ENCODE peak calls at places on chromosome X, in five cellular contexts. D is A549, Y is adipocyte, R is cardiac muscle cell, Q is hepatocyte. A is an unnamed sample. For H3K4me1, the result is how much of the 10 kb centered on the place peaks cover.

GRCh38 chrX:80984118-80984517 is 174.4 kb upstream of the BRWD3 start:
- DNase-seq in Q (no peak), R (no peak), D (no peak), Y (no peak), A (no peak)

GRCh38 chrX:51420610-51421009 is 75.8 kb downstream of the NUDT11 start:
- DNase-seq in D (peak), R (peak), Y (peak), Q (peak), A (no peak)

GRCh38 chrX:47497274-47497673 is 14.3 kb upstream of the ZNF41 start:
- DNase-seq in Q (no peak), R (no peak), D (peak), Y (peak), A (no peak)

GRCh38 chrX:129540725-129541184 is 696 bp downstream of the OCRL start:
- DNase-seq in R (peak), Y (peak), D (peak), Q (peak), A (no peak)

GRCh38 chrX:47749185-47749967 is 87.3 kb upstream of the ZNF81 start:
- DNase-seq in R (no peak), D (no peak), Q (no peak), Y (no peak), A (no peak)

GRCh38 chrX:18945488-18945887 is 38.4 kb downstream of the PHKA2 start:
- DNase-seq in Y (no peak), Q (no peak), R (no peak), D (no peak), A (no peak)

GRCh38 chrX:37509349-37509748 is 62.1 kb upstream of the LANCL3 start:
- DNase-seq in Y (peak), R (peak), D (no peak), Q (peak), A (no peak)

GRCh38 chrX:73867144-73867543 is 304.1 kb downstream of the CHIC1 start:
- DNase-seq in Y (no peak), Q (no peak), R (no peak), D (no peak), A (no peak)

GRCh38 chrX:1322393-1322792 is 14.2 kb upstream of the IL3RA start:
- DNase-seq in R (no peak), Q (no peak), D (no peak), Y (no peak), A (no peak)

GRCh38 chrX:84729809-84730208 is 227.6 kb upstream of the HDX start:
- DNase-seq in Q (peak), R (peak), D (peak), Y (peak), A (no peak)

GRCh38 chrX:13151806-13152510 is 107.5 kb upstream of the FAM9C start:
- DNase-seq in Q (peak), D (no peak), Y (no peak), R (no peak), A (no peak)

GRCh38 chrX:15617111-15617510 is 16.4 kb upstream of the ACE2 start:
- DNase-seq in R (no peak), D (no peak), Q (no peak), Y (no peak), A (no peak)

GRCh38 chrX:109619816-109620215 is 5.2 kb downstream of the KCNE5 start:
- DNase-seq in R (no peak), Y (no peak), D (no peak), Q (no peak), A (no peak)

GRCh38 chrX:11532291-11533075 is 133.2 kb downstream of the ARHGAP6 start:
- DNase-seq in Y (peak), D (peak), R (no peak), Q (peak), A (no peak)

GRCh38 chrX:49970699-49971098 is 48.3 kb downstream of the CLCN5 start:
- DNase-seq in Y (no peak), R (no peak), D (no peak), Q (no peak), A (no peak)

GRCh38 chrX:45505214-45505613 is 304.5 kb upstream of the DIPK2B start:
- DNase-seq in D (peak), Q (no peak), R (no peak), Y (peak), A (no peak)

GRCh38 chrX:69104756-69105434 is 60.4 kb downstream of the PJA1 start:
- DNase-seq in Y (no peak), Q (no peak), R (no peak), D (no peak), A (no peak)

GRCh38 chrX:43973249-43973672 is at the start of gene NDP:
- DNase-seq in Y (peak), R (peak), D (no peak), Q (peak), A (no peak)

GRCh38 chrX:110167952-110168451 is 149.9 kb downstream of the AMMECR1 start:
- DNase-seq in Q (no peak), D (peak), R (peak), Y (peak), A (no peak)

GRCh38 chrX:39903937-39904336 is 193.8 kb downstream of the BCOR start:
- DNase-seq in D (peak), R (no peak), Q (no peak), Y (peak), A (no peak)

GRCh38 chrX:112867570-112867969 is 26.9 kb upstream of the AMOT start:
- DNase-seq in Q (peak), R (no peak), Y (no peak), D (no peak), A (no peak)

GRCh38 chrX:40984962-40985361 is 100.3 kb upstream of the USP9X start:
- DNase-seq in D (no peak), R (no peak), Q (no peak), Y (no peak), A (no peak)

GRCh38 chrX:102043380-102043779 is 82.1 kb upstream of the TCEAL2 start:
- DNase-seq in D (no peak), Q (no peak), Y (no peak), R (no peak), A (no peak)

GRCh38 chrX:84907324-84907946 is 96.2 kb upstream of the APOOL start:
- DNase-seq in Y (peak), R (peak), D (peak), Q (peak), A (no peak)

GRCh38 chrX:97126020-97126419 is 242.3 kb downstream of the RPA4 start:
- DNase-seq in Q (no peak), R (no peak), D (no peak), Y (peak), A (no peak)

GRCh38 chrX:78130396-78130795 is 9.1 kb downstream of the TAF9B start:
- DNase-seq in D (no peak), Y (no peak), Q (no peak), R (no peak), A (no peak)

GRCh38 chrX:104084063-104084462 is 8.0 kb upstream of the TMSB15C start:
- DNase-seq in D (no peak), Y (no peak), R (no peak), Q (no peak), A (no peak)

GRCh38 chrX:39953027-39953426 is 144.7 kb downstream of the BCOR start:
- DNase-seq in Y (no peak), Q (no peak), R (no peak), D (no peak), A (no peak)

GRCh38 chrX:119880552-119881437 is 9.2 kb downstream of the NDUFA1 start:
- DNase-seq in Y (peak), D (peak), R (peak), Q (peak), A (no peak)

GRCh38 chrX:49192722-49193328 is 6.7 kb upstream of the PRICKLE3 start:
- DNase-seq in Q (no peak), D (peak), Y (peak), R (no peak), A (no peak)

GRCh38 chrX:104430720-104431119 is 135.3 kb upstream of the IL1RAPL2 start:
- DNase-seq in R (no peak), D (peak), Y (no peak), Q (no peak), A (no peak)

GRCh38 chrX:133655262-133655913 is 240.1 kb upstream of the GPC4 start:
- DNase-seq in Y (peak), Q (no peak), D (no peak), R (no peak), A (no peak)

GRCh38 chrX:37349131-37350033 is at the start of gene PRRG1:
- DNase-seq in D (peak), Q (peak), R (peak), Y (peak), A (no peak)

GRCh38 chrX:140141444-140142029 is 176.2 kb upstream of the CXorf66 start:
- DNase-seq in Q (peak), R (peak), D (peak), Y (peak), A (no peak)

GRCh38 chrX:21952624-21953023 is 12.1 kb downstream of the SMS start:
- DNase-seq in Q (no peak), R (no peak), D (no peak), Y (no peak), A (no peak)

GRCh38 chrX:16876696-16877095 is 6.5 kb upstream of the RBBP7 start:
- DNase-seq in D (no peak), R (no peak), Q (no peak), Y (no peak), A (no peak)
- H3K4me1 ChIP-seq in D (under half), R (under half), Q (under half), Y (under half), A (under half)

GRCh38 chrX:33726281-33727160 is 405.6 kb downstream of the FAM47A start:
- DNase-seq in R (peak), Y (no peak), D (no peak), Q (peak), A (no peak)
- H3K4me3 ChIP-seq in R (peak), Y (peak), D (no peak), Q (peak), A (no peak)

GRCh38 chrX:3655181-3655580 is 58.3 kb downstream of the PRKX start:
- DNase-seq in R (no peak), Q (no peak), Y (no peak), D (no peak), A (no peak)
- H3K4me1 ChIP-seq in R (under half), Q (under half), Y (under half), D (under half), A (under half)

GRCh38 chrX:150919401-150919800 is 20.9 kb upstream of the CD99L2 start:
- DNase-seq in R (no peak), Y (no peak), D (no peak), Q (no peak), A (no peak)
- H3K4me3 ChIP-seq in R (no peak), Y (no peak), D (no peak), Q (no peak), A (no peak)

DNA sequence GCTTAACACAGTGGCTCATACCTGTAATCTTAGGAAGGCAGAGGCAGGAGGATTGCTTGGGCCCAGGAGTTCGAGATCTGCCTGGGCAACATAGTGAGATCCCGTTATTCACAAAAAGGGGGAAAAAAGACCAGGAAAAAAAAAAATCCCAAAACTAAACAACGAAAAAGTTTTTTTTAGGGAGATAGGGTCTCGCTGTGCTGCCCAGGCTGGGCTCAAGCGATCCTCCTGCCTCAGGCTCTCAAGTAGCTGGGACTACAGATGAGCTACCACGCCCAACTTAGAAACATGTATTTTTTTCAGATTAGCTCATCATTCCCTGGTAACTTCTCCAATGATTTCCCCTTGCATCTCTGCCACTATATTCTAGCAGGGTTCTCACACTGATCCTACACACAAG is 24.3 kb upstream of the IRAK1 start:
- DNase-seq in Y (no peak), R (no peak), D (no peak), Q (no peak), A (no peak)
- H3K4me1 ChIP-seq in Y (half or more), R (under half), D (half or more), Q (under half), A (half or more)

GRCh38 chrX:153061732-153062131 is 5.5 kb downstream of the PNMA3 start:
- DNase-seq in D (no peak), R (no peak), Y (peak), Q (no peak), A (no peak)

GRCh38 chrX:153060095-153060445 is 3.8 kb downstream of the PNMA3 start:
- DNase-seq in Y (no peak), Q (no peak), D (no peak), R (no peak), A (no peak)

GRCh38 chrX:153055827-153056748 is at the start of gene PNMA3:
- DNase-seq in R (peak), D (no peak), Q (peak), Y (no peak), A (no peak)

GRCh38 chrX:153059191-153060094 is 3.2 kb downstream of the PNMA3 start:
- DNase-seq in R (no peak), D (no peak), Q (no peak), Y (no peak), A (no peak)

GRCh38 chrX:153057281-153057680 is 1.0 kb downstream of the PNMA3 start:
- DNase-seq in D (no peak), Y (no peak), Q (no peak), R (no peak), A (no peak)
- H3K4me3 ChIP-seq in D (no peak), Y (no peak), Q (no peak), R (no peak), A (no peak)

DNA sequence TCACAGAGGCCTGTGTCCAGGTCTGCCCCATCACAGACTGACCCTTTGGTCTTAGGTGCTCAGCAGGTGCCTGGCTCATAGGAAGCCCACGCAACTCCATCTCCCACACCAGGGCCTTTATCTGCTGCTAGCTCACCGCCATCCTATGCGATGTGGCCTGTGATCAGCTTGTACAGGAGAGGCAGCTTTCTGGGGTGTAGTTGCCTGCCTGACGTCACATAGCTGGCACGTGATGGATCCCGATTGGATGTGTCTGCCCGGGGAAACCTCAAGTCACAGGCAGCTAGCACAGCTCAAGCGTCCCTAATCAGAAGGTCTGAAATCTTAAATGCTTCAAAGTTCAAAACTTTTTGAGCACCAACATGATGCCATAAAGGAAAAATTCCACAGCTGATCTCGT is 41.2 kb upstream of the CLDN34 start:
- DNase-seq in R (no peak), Y (no peak), Q (no peak), D (no peak), A (no peak)
- H3K4me1 ChIP-seq in R (under half), Y (under half), Q (under half), D (under half), A (under half)

A was measured in esophagus squamous epithelium.